ENCODE peak calls at places on chromosomes 16 and 17, in nine cellular contexts. P is thoracic aorta; J is effector memory CD4-positive, alpha-beta T cell; X is GM23248; W is sigmoid colon; R is stomach; C is CD8-positive, alpha-beta T cell; M is esophagus muscularis mucosa; O is kidney. E is an unnamed sample.

GRCh38 chr16:84284168-84284722 is 10.4 kb upstream of the WFDC1 start:
- DNase-seq in R (peak; percentile 46), J (no peak), C (no peak), X (peak; percentile 72), P (no peak), O (peak; percentile 94), M (no peak), W (peak; percentile 85), E (peak; percentile 73)

GRCh38 chr17:37147301-37147812 is 198.6 kb downstream of the AATF start:
- DNase-seq in W (no peak), M (no peak), J (no peak), X (no peak), R (no peak), C (no peak), O (no peak), P (no peak), E (no peak)

GRCh38 chr16:60771138-60771537 is 1265.1 kb downstream of the CDH8 start:
- DNase-seq in W (no peak), X (no peak), O (no peak), C (no peak), R (no peak), J (no peak), P (no peak), M (no peak), E (no peak)

GRCh38 chr17:19017804-19018599 is 13.4 kb upstream of the FAM83G start:
- DNase-seq in R (no peak), X (no peak), W (no peak), P (no peak), O (peak; percentile 33), J (no peak), M (no peak), C (no peak), E (peak; percentile 57)

GRCh38 chr16:14419817-14420216 is 210.2 kb downstream of the PARN start:
- DNase-seq in X (no peak), R (no peak), J (no peak), O (no peak), W (no peak), P (no peak), C (no peak), M (no peak), E (no peak)

GRCh38 chr17:29577778-29578211 is 9.3 kb downstream of the TP53I13 start:
- DNase-seq in X (peak; percentile 66), C (no peak), P (no peak), R (no peak), O (peak; percentile 49), W (no peak), M (no peak), J (no peak), E (no peak)

GRCh38 chr16:89606006-89606405 is 7.4 kb upstream of the DPEP1 start:
- DNase-seq in R (no peak), O (no peak), C (no peak), X (no peak), P (no peak), W (no peak), J (no peak), M (no peak), E (no peak)

GRCh38 chr17:64192588-64192987 is 62.6 kb upstream of the ERN1 start:
- DNase-seq in C (no peak), R (no peak), P (no peak), W (no peak), X (no peak), O (no peak), J (no peak), M (no peak), E (no peak)

GRCh38 chr17:68600881-68601564 is at the start of gene FAM20A:
- DNase-seq in X (peak; percentile 69), P (no peak), O (peak; percentile 86), W (no peak), R (peak; percentile 87), C (no peak), M (peak; percentile 91), J (no peak), E (peak; percentile 91)

GRCh38 chr16:86231996-86232350 is 278.4 kb upstream of the FOXF1 start:
- DNase-seq in W (peak; percentile 28), R (no peak), J (no peak), M (no peak), C (no peak), P (no peak), O (peak; percentile 26), X (no peak), E (no peak)

GRCh38 chr17:30550512-30551273 is 73.5 kb downstream of the GOSR1 start:
- DNase-seq in R (peak; percentile 19), X (peak; percentile 35), P (no peak), C (no peak), O (no peak), J (no peak), W (no peak), M (no peak), E (no peak)

GRCh38 chr16:47204736-47205499 is 61.2 kb upstream of the NETO2 start:
- DNase-seq in O (no peak), M (no peak), X (no peak), C (no peak), W (no peak), R (no peak), P (no peak), J (no peak), E (no peak)

GRCh38 chr17:50052822-50053653 is 2.9 kb upstream of the ITGA3 start:
- DNase-seq in J (no peak), C (no peak), R (peak; percentile 43), W (no peak), O (peak; percentile 90), P (no peak), M (no peak), X (no peak), E (no peak)

GRCh38 chr17:58352843-58353719 is 1.1 kb upstream of the SUPT4H1 start:
- DNase-seq in O (peak; percentile 75), P (no peak), X (peak; percentile 67), J (no peak), M (no peak), W (peak; percentile 80), R (no peak), C (no peak), E (peak; percentile 68)

GRCh38 chr17:27282054-27282501 is 11.8 kb upstream of the WSB1 start:
- DNase-seq in J (no peak), O (no peak), C (no peak), X (peak; percentile 73), P (no peak), R (no peak), M (no peak), W (no peak), E (no peak)

GRCh38 chr16:56423584-56424403 is 1.6 kb downstream of the AMFR start:
- DNase-seq in O (no peak), R (no peak), X (peak; percentile 21), C (no peak), P (no peak), J (no peak), M (no peak), W (no peak), E (no peak)

GRCh38 chr16:58022601-58023371 is 2.8 kb upstream of the MMP15 start:
- DNase-seq in C (no peak), X (peak; percentile 88), J (no peak), M (no peak), P (no peak), R (peak; percentile 87), O (peak; percentile 84), W (peak; percentile 94), E (peak; percentile 92)

GRCh38 chr17:43372273-43372911 is 26.4 kb upstream of the ARL4D start:
- DNase-seq in J (no peak), R (no peak), P (no peak), W (peak; percentile 90), C (no peak), M (no peak), X (no peak), O (no peak), E (no peak)

GRCh38 chr16:35750157-35750689 is 2290.8 kb downstream of the TP53TG3F start:
- DNase-seq in O (no peak), M (peak; percentile 24), J (no peak), C (no peak), W (no peak), R (no peak), P (no peak), X (no peak), E (no peak)
- H3K9me3 ChIP-seq in O (peaks cover 3% of the 10 kb centered on the region), M (no peaks in the 10 kb centered on the region), J (peaks cover 19% of the 10 kb centered on the region), C (no peaks in the 10 kb centered on the region), W (no peaks in the 10 kb centered on the region), R (peaks cover 79% of the 10 kb centered on the region), P (no peaks in the 10 kb centered on the region), X (no peaks in the 10 kb centered on the region), E (no peaks in the 10 kb centered on the region)

GRCh38 chr17:81510524-81510797 is 2.1 kb downstream of the ACTG1 start:
- DNase-seq in W (no peak), J (no peak), R (no peak), X (no peak), O (no peak), P (no peak), C (no peak), M (no peak), E (no peak)
- H3K27ac ChIP-seq in W (peak overlapping the region; percentile 99), J (peak overlapping the region; percentile 77), R (peak overlapping the region; percentile 100), X (peak overlapping the region; percentile 69), O (peak overlapping the region; percentile 90), P (peak overlapping the region; percentile 93), C (peak overlapping the region; percentile 56), M (peak overlapping the region; percentile 100), E (peak overlapping the region; percentile 90)

GRCh38 chr17:7511108-7511507 is 26.9 kb downstream of the POLR2A start:
- DNase-seq in C (no peak), P (no peak), W (no peak), J (no peak), M (no peak), R (no peak), X (peak; percentile 25), O (no peak), E (no peak)

GRCh38 chr17:7509937-7510336 is 25.8 kb downstream of the POLR2A start:
- DNase-seq in C (no peak), W (no peak), X (no peak), R (no peak), O (no peak), J (no peak), M (no peak), P (no peak), E (no peak)

GRCh38 chr17:7512105-7512504 is 27.9 kb downstream of the POLR2A start:
- DNase-seq in W (no peak), O (no peak), X (no peak), R (no peak), C (no peak), M (no peak), P (no peak), J (no peak), E (no peak)

GRCh38 chr17:7508150-7508549 is 24.0 kb downstream of the POLR2A start:
- DNase-seq in J (no peak), W (peak; percentile 42), X (no peak), O (no peak), R (no peak), C (no peak), P (no peak), M (no peak), E (no peak)

GRCh38 chr17:7508846-7509245 is 24.7 kb downstream of the POLR2A start:
- DNase-seq in O (no peak), J (no peak), R (no peak), C (no peak), P (no peak), X (no peak), W (peak; percentile 46), M (no peak), E (no peak)
- H3K4me1 ChIP-seq in O (no peaks in the 10 kb centered on the region), J (no peaks in the 10 kb centered on the region), R (no peaks in the 10 kb centered on the region), C (no peaks in the 10 kb centered on the region), P (no peaks in the 10 kb centered on the region), X (no peaks in the 10 kb centered on the region), W (no peaks in the 10 kb centered on the region), M (no peaks in the 10 kb centered on the region), E (peaks cover 3% of the 10 kb centered on the region)

DNA sequence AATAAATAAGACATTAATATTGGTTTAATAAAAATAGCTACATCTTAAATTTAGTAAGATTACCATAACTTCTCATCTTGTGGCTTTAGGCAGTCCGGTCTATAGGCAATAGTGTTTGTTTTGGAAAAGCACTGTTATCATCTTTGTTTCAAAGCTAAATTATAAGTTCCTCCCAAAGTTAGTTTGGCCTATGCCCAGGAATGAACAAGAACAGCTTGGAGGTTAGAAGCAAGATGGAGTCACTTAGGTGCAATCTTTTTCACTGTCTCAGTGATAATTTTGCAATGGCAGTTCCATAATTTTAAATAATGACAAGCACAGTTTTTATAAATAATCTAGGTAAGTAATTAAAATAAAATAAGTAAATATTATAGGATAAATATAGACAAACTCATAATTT is 6.0 kb upstream of the LDHD start:
- DNase-seq in R (no peak), O (no peak), X (no peak), M (no peak), C (no peak), P (no peak), W (no peak), J (no peak), E (no peak)
- H3K9me3 ChIP-seq in R (peaks cover 12% of the 10 kb centered on the region), O (peaks cover 8% of the 10 kb centered on the region), X (no peaks in the 10 kb centered on the region), M (no peaks in the 10 kb centered on the region), C (no peaks in the 10 kb centered on the region), P (peaks cover 10% of the 10 kb centered on the region), W (peaks cover 3% of the 10 kb centered on the region), J (peaks cover 7% of the 10 kb centered on the region), E (no peaks in the 10 kb centered on the region)

E was measured in upper lobe of right lung.